ENCODE peak calls at places on chromosomes 11 and 22, in seven cellular contexts. G, B, T, E, Z, L and Q are unnamed samples.

GRCh38 chr11:102007567-102008437 is 39.4 kb upstream of the CFAP300 start:
- DNase-seq in G (peak), B (no peak), T (no peak), E (peak), Z (no peak), L (no peak), Q (peak)

GRCh38 chr11:35275808-35276170 is 136.8 kb downstream of the CD44 start:
- DNase-seq in G (no peak), B (no peak), T (no peak), E (no peak), Z (no peak), L (no peak), Q (peak)

GRCh38 chr11:74636633-74637184 is 44.3 kb downstream of the POLD3 start:
- DNase-seq in G (peak), B (no peak), T (no peak), E (peak), Z (no peak), L (no peak), Q (no peak)

GRCh38 chr11:45285289-45285828 is 782 bp downstream of the SYT13 start:
- DNase-seq in G (no peak), B (no peak), T (no peak), E (no peak), Z (no peak), L (no peak), Q (no peak)

GRCh38 chr11:73266644-73267015 is 5.5 kb upstream of the P2RY6 start:
- DNase-seq in G (no peak), B (no peak), T (no peak), E (no peak), Z (no peak), L (no peak), Q (no peak)

GRCh38 chr11:95375881-95376280 is 144.9 kb upstream of the SESN3 start:
- DNase-seq in G (no peak), B (no peak), T (no peak), E (no peak), Z (no peak), L (no peak), Q (no peak)

GRCh38 chr11:8841899-8842298 is 69.1 kb upstream of the AKIP1 start:
- DNase-seq in G (no peak), B (no peak), T (peak), E (no peak), Z (no peak), L (no peak), Q (no peak)

GRCh38 chr11:27726981-27727380 is 26.7 kb upstream of the BDNF start:
- DNase-seq in G (no peak), B (no peak), T (no peak), E (no peak), Z (no peak), L (no peak), Q (no peak)

GRCh38 chr22:45997775-45998637 is 21.0 kb upstream of the WNT7B start:
- DNase-seq in G (no peak), B (no peak), T (no peak), E (no peak), Z (no peak), L (no peak), Q (no peak)

GRCh38 chr11:77147668-77148321 is 19.7 kb downstream of the MYO7A start:
- DNase-seq in G (peak), B (no peak), T (peak), E (no peak), Z (no peak), L (no peak), Q (no peak)

GRCh38 chr11:33674035-33674814 is 26.4 kb downstream of the C11orf91 start:
- DNase-seq in G (peak), B (no peak), T (no peak), E (no peak), Z (no peak), L (no peak), Q (no peak)

GRCh38 chr11:47332303-47332711 is 20.2 kb downstream of the MYBPC3 start:
- DNase-seq in G (no peak), B (no peak), T (no peak), E (no peak), Z (no peak), L (no peak), Q (no peak)

GRCh38 chr11:92453055-92453454 is 228.4 kb downstream of the FAT3 start:
- DNase-seq in G (peak), B (no peak), T (no peak), E (peak), Z (no peak), L (no peak), Q (no peak)

GRCh38 chr11:44842219-44842618 is 108.5 kb downstream of the TP53I11 start:
- DNase-seq in G (peak), B (no peak), T (no peak), E (no peak), Z (no peak), L (no peak), Q (no peak)

GRCh38 chr11:67776834-67777530 is 102.6 kb upstream of the ALDH3B2 start:
- DNase-seq in G (no peak), B (no peak), T (no peak), E (no peak), Z (no peak), L (no peak), Q (no peak)

GRCh38 chr11:74018331-74019005 is 9.6 kb upstream of the UCP3 start:
- DNase-seq in G (peak), B (peak), T (no peak), E (no peak), Z (no peak), L (peak), Q (peak)

GRCh38 chr11:70885721-70886305 is 366.6 kb downstream of the SHANK2 start:
- DNase-seq in G (no peak), B (no peak), T (no peak), E (no peak), Z (no peak), L (no peak), Q (peak)

GRCh38 chr11:93672280-93672679 is 10.8 kb downstream of the CEP295 start:
- DNase-seq in G (no peak), B (no peak), T (no peak), E (no peak), Z (no peak), L (no peak), Q (no peak)

GRCh38 chr22:39129746-39130145 is 22.7 kb downstream of the CBX7 start:
- DNase-seq in G (no peak), B (no peak), T (no peak), E (no peak), Z (no peak), L (no peak), Q (no peak)

GRCh38 chr11:96228472-96228871 is 114.5 kb downstream of the MAML2 start:
- DNase-seq in G (peak), B (peak), T (no peak), E (peak), Z (no peak), L (peak), Q (peak)

GRCh38 chr11:32006799-32007388 is 84.0 kb upstream of the RCN1 start:
- DNase-seq in G (peak), B (no peak), T (no peak), E (peak), Z (no peak), L (no peak), Q (peak)

GRCh38 chr11:116782728-116783127 is 5.1 kb downstream of the ZPR1 start:
- DNase-seq in G (peak), B (no peak), T (no peak), E (no peak), Z (no peak), L (no peak), Q (no peak)

GRCh38 chr11:114596175-114596919 is 761 bp upstream of the NXPE4 start:
- DNase-seq in G (no peak), B (no peak), T (no peak), E (no peak), Z (no peak), L (no peak), Q (no peak)

GRCh38 chr11:45041556-45041955 is 90.9 kb upstream of the TP53I11 start:
- DNase-seq in G (no peak), B (no peak), T (no peak), E (no peak), Z (no peak), L (no peak), Q (no peak)

GRCh38 chr11:35662061-35662648 is 420 bp upstream of the TRIM44 start:
- DNase-seq in G (no peak), B (no peak), T (no peak), E (no peak), Z (no peak), L (no peak), Q (peak)

GRCh38 chr22:30286331-30286730 is 3.0 kb downstream of the CASTOR1 start:
- DNase-seq in G (no peak), B (no peak), T (no peak), E (no peak), Z (no peak), L (no peak), Q (no peak)

GRCh38 chr11:125468852-125469251 is 27.2 kb downstream of the FEZ1 start:
- DNase-seq in G (no peak), B (no peak), T (no peak), E (no peak), Z (no peak), L (no peak), Q (no peak)

GRCh38 chr22:43004362-43005035 is 10.4 kb downstream of the PACSIN2 start:
- DNase-seq in G (peak), B (no peak), T (peak), E (no peak), Z (no peak), L (no peak), Q (no peak)

GRCh38 chr11:77876045-77876444 is 55.1 kb downstream of the AAMDC start:
- DNase-seq in G (no peak), B (no peak), T (no peak), E (no peak), Z (no peak), L (no peak), Q (no peak)

GRCh38 chr11:123409456-123409801 is 20.6 kb upstream of the GRAMD1B start:
- DNase-seq in G (no peak), B (no peak), T (no peak), E (no peak), Z (no peak), L (no peak), Q (no peak)

GRCh38 chr22:22022977-22023534 is 40.5 kb upstream of the TOP3B start:
- DNase-seq in G (no peak), B (no peak), T (no peak), E (no peak), Z (no peak), L (no peak), Q (no peak)

GRCh38 chr11:105588001-105588400 is 21.9 kb upstream of the GRIA4 start:
- DNase-seq in G (peak), B (no peak), T (no peak), E (no peak), Z (no peak), L (no peak), Q (no peak)

GRCh38 chr11:66478823-66479740 is 1.2 kb upstream of the DPP3 start:
- DNase-seq in G (peak), B (no peak), T (peak), E (peak), Z (peak), L (peak), Q (peak)